ENCODE peak calls at places on chromosomes 11 and 22, in five cellular contexts. Z is foreskin fibroblast, O is lower leg skin, U is breast epithelium, W is adrenal gland. T is an unnamed sample.

GRCh38 chr22:47457021-47457420 is 694.6 kb downstream of the TBC1D22A start:
- DNase-seq in O (no peak), W (no peak), U (no peak), Z (no peak), T (no peak)

GRCh38 chr11:93054279-93054678 is 84.8 kb downstream of the MTNR1B start:
- DNase-seq in Z (no peak), U (no peak), O (no peak), W (no peak), T (peak; percentile 19)

GRCh38 chr22:48897959-48898358 is 929.7 kb downstream of the BRD1 start:
- DNase-seq in U (no peak), O (peak; percentile 54), W (peak; percentile 5), Z (no peak), T (no peak)

GRCh38 chr11:79708319-79708928 is 267.6 kb upstream of the TENM4 start:
- DNase-seq in O (no peak), U (no peak), W (no peak), Z (no peak), T (peak; percentile 41)

GRCh38 chr22:49929553-49929979 is 11.1 kb downstream of the CRELD2 start:
- DNase-seq in O (no peak), U (no peak), W (no peak), Z (no peak), T (no peak)

GRCh38 chr11:69380451-69380901 is 86.5 kb downstream of the MYEOV start:
- DNase-seq in Z (no peak), O (peak; percentile 68), W (no peak), U (no peak), T (no peak)

GRCh38 chr11:21485011-21485410 is 707.9 kb upstream of the ANO5 start:
- DNase-seq in U (no peak), O (no peak), Z (no peak), W (no peak), T (no peak)

GRCh38 chr22:47175151-47175760 is 412.8 kb downstream of the TBC1D22A start:
- DNase-seq in O (peak; percentile 78), U (no peak), Z (no peak), W (peak; percentile 13), T (no peak)

GRCh38 chr11:61555051-61555969 is 25.6 kb downstream of the SYT7 start:
- DNase-seq in W (no peak), U (no peak), O (no peak), Z (no peak), T (no peak)

GRCh38 chr11:89498845-89499448 is 7.8 kb upstream of the NOX4 start:
- DNase-seq in Z (no peak), U (no peak), W (no peak), O (no peak), T (no peak)

GRCh38 chr11:64230985-64231365 is 627 bp downstream of the DNAJC4 start:
- DNase-seq in U (no peak), W (no peak), Z (no peak), O (no peak), T (no peak)

GRCh38 chr11:748007-748359 is 719 bp downstream of the TALDO1 start:
- DNase-seq in Z (no peak), W (no peak), U (no peak), O (no peak), T (no peak)

GRCh38 chr22:29129644-29130201 is 56.9 kb downstream of the KREMEN1 start:
- DNase-seq in Z (no peak), O (peak; percentile 70), W (no peak), U (no peak), T (no peak)

GRCh38 chr22:37636186-37636948 is 3.1 kb upstream of the SH3BP1 start:
- DNase-seq in Z (peak; percentile 97), O (no peak), W (no peak), U (no peak), T (peak; percentile 84)

GRCh38 chr22:37633082-37633692 is 6.3 kb upstream of the SH3BP1 start:
- DNase-seq in O (no peak), Z (no peak), U (no peak), W (no peak), T (peak; percentile 20)

GRCh38 chr22:19122752-19123492 is 710 bp upstream of the DGCR2 start:
- DNase-seq in W (peak; percentile 38), U (peak; percentile 27), O (no peak), Z (no peak), T (no peak)

GRCh38 chr22:39212721-39213376 is 31.9 kb downstream of the PDGFB start:
- DNase-seq in U (no peak), Z (peak; percentile 46), W (no peak), O (peak; percentile 37), T (no peak)

GRCh38 chr22:17860220-17860965 is 86.1 kb upstream of the BID start:
- DNase-seq in W (no peak), Z (no peak), O (no peak), U (no peak), T (no peak)

GRCh38 chr11:19800162-19800561 is 87.5 kb downstream of the NAV2 start:
- DNase-seq in W (no peak), O (no peak), Z (no peak), U (no peak), T (no peak)

GRCh38 chr11:94706211-94706610 is 61.9 kb upstream of the AMOTL1 start:
- DNase-seq in W (peak; percentile 33), Z (peak; percentile 18), U (peak; percentile 65), O (no peak), T (peak; percentile 15)

GRCh38 chr11:127109796-127110195 is 109.2 kb upstream of the KIRREL3 start:
- DNase-seq in O (no peak), U (no peak), Z (no peak), W (no peak), T (no peak)

GRCh38 chr22:46848227-46848626 is 85.8 kb downstream of the TBC1D22A start:
- DNase-seq in W (no peak), U (no peak), O (peak; percentile 31), Z (peak; percentile 24), T (peak; percentile 18)

GRCh38 chr11:12200359-12201015 is 90.1 kb downstream of the MICAL2 start:
- DNase-seq in W (no peak), U (peak; percentile 56), Z (peak; percentile 74), O (peak; percentile 82), T (peak; percentile 72)

GRCh38 chr11:77094841-77095365 is 7.7 kb upstream of the OMP start:
- DNase-seq in Z (no peak), O (no peak), U (no peak), W (no peak), T (no peak)

GRCh38 chr22:33921576-33922181 is 1.4 kb upstream of the LARGE1 start:
- DNase-seq in U (peak; percentile 39), Z (peak; percentile 22), W (peak; percentile 54), O (peak; percentile 92), T (peak; percentile 45)

GRCh38 chr11:8383227-8383626 is 119.5 kb upstream of the LMO1 start:
- DNase-seq in Z (no peak), O (no peak), U (no peak), W (no peak), T (no peak)

GRCh38 chr11:8382436-8383053 is 118.9 kb upstream of the LMO1 start:
- DNase-seq in W (peak; percentile 82), U (peak; percentile 3), Z (peak; percentile 20), O (no peak), T (peak; percentile 65)

GRCh38 chr11:8383627-8384026 is 119.9 kb upstream of the LMO1 start:
- DNase-seq in U (peak; percentile 1), Z (no peak), W (no peak), O (no peak), T (no peak)

GRCh38 chr11:8386134-8386864 is 122.6 kb upstream of the LMO1 start:
- DNase-seq in U (no peak), W (no peak), Z (no peak), O (no peak), T (no peak)

GRCh38 chr11:8384199-8384821 is 120.6 kb upstream of the LMO1 start:
- DNase-seq in W (peak; percentile 82), U (peak; percentile 15), Z (no peak), O (no peak), T (no peak)
- H3K4me3 ChIP-seq in W (no peak overlapping the region), U (no peak overlapping the region), Z (no peak overlapping the region), O (no peak overlapping the region), T (no peak overlapping the region)

GRCh38 chr11:44627911-44628729 is 62.7 kb downstream of the CD82 start:
- DNase-seq in U (no peak), O (peak; percentile 91), W (peak; percentile 92), Z (no peak), T (peak; percentile 39)
- TF ChIP-seq CTCF in U (no peak), O (no peak), W (peak; percentile 35), Z (no peak), T (no peak)

GRCh38 chr11:48123249-48123875 is 93.2 kb upstream of the OR4B1 start:
- DNase-seq in U (no peak), W (no peak), O (peak; percentile 59), Z (no peak), T (peak; percentile 25)
- H3K4me3 ChIP-seq in U (no peak overlapping the region), W (no peak overlapping the region), O (no peak overlapping the region), Z (no peak overlapping the region), T (no peak overlapping the region)

GRCh38 chr11:1826552-1827094 is 8.2 kb upstream of the SYT8 start:
- DNase-seq in Z (peak; percentile 35), O (peak; percentile 84), W (peak; percentile 54), U (peak; percentile 68), T (peak; percentile 83)
- TF ChIP-seq CTCF in Z (no peak), O (no peak), W (no peak), U (no peak), T (peak; percentile 38)

GRCh38 chr11:110711448-110711775 is 825 bp downstream of the ARHGAP20 start:
- DNase-seq in U (no peak), W (no peak), O (no peak), Z (no peak), T (no peak)

GRCh38 chr11:110713469-110713776 is 1.2 kb upstream of the ARHGAP20 start:
- DNase-seq in W (no peak), U (no peak), Z (no peak), O (no peak), T (no peak)

GRCh38 chr11:110712643-110713468 is 619 bp upstream of the ARHGAP20 start:
- DNase-seq in W (peak; percentile 58), O (no peak), Z (peak; percentile 51), U (peak; percentile 24), T (peak; percentile 60)

GRCh38 chr11:110711776-110712642 is at the start of gene ARHGAP20:
- DNase-seq in W (peak; percentile 79), U (peak; percentile 41), O (peak; percentile 93), Z (peak; percentile 76), T (peak; percentile 46)

GRCh38 chr11:110710520-110711381 is 1.5 kb downstream of the ARHGAP20 start:
- DNase-seq in U (peak; percentile 68), W (peak; percentile 76), O (peak; percentile 90), Z (no peak), T (peak; percentile 26)
- H3K4me3 ChIP-seq in U (peak overlapping the region; percentile 62), W (peak overlapping the region; percentile 45), O (peak overlapping the region; percentile 46), Z (peak overlapping the region; percentile 76), T (peak overlapping the region; percentile 62)